ENCODE peak calls at places on chromosome 21, in five cellular contexts. One of them, this sample, is unnamed.

GRCh38 chr21:18801468-18801867 is 397.9 kb upstream of the TMPRSS15 start:
- DNase-seq in HCT116: no peak
- DNase-seq in HepG2: no peak
- DNase-seq in K562: no peak
- DNase-seq in H1: no peak
- DNase-seq in this sample: no peak

GRCh38 chr21:29581393-29581792 is 282.7 kb downstream of the BACH1 start:
- DNase-seq in HCT116: no peak
- DNase-seq in HepG2: no peak
- DNase-seq in K562: no peak
- DNase-seq in H1: no peak
- DNase-seq in this sample: no peak

GRCh38 chr21:33771976-33772375 is 129.7 kb downstream of the ITSN1 start:
- DNase-seq in HCT116: no peak
- DNase-seq in HepG2: no peak
- DNase-seq in K562: no peak
- DNase-seq in H1: no peak
- DNase-seq in this sample: no peak

GRCh38 chr21:33069994-33070811 is at the start of gene OLIG1:
- DNase-seq in HCT116: no peak
- DNase-seq in HepG2: no peak
- DNase-seq in K562: no peak
- DNase-seq in H1: peak
- DNase-seq in this sample: peak

GRCh38 chr21:44681152-44681551 is 811 bp downstream of the KRTAP12-1 start:
- DNase-seq in HCT116: no peak
- DNase-seq in HepG2: no peak
- DNase-seq in K562: no peak
- DNase-seq in H1: no peak
- DNase-seq in this sample: no peak

GRCh38 chr21:14383596-14384210 is 757 bp upstream of the HSPA13 start:
- DNase-seq in HCT116: no peak
- DNase-seq in HepG2: no peak
- DNase-seq in K562: no peak
- DNase-seq in H1: no peak
- DNase-seq in this sample: peak

GRCh38 chr21:33121715-33122475 is 52.0 kb downstream of the OLIG1 start:
- DNase-seq in HCT116: peak
- DNase-seq in HepG2: no peak
- DNase-seq in K562: peak
- DNase-seq in H1: no peak
- DNase-seq in this sample: no peak

GRCh38 chr21:37460196-37460595 is 93.6 kb downstream of the DYRK1A start:
- DNase-seq in HCT116: no peak
- DNase-seq in HepG2: no peak
- DNase-seq in K562: peak
- DNase-seq in H1: no peak
- DNase-seq in this sample: peak

GRCh38 chr21:40404319-40404906 is 442.5 kb downstream of the DSCAM start:
- DNase-seq in HCT116: no peak
- DNase-seq in HepG2: no peak
- DNase-seq in K562: no peak
- DNase-seq in H1: no peak
- DNase-seq in this sample: no peak

GRCh38 chr21:14545906-14546480 is at the start of gene SAMSN1:
- DNase-seq in HCT116: no peak
- DNase-seq in HepG2: no peak
- DNase-seq in K562: peak
- DNase-seq in H1: no peak
- DNase-seq in this sample: no peak

GRCh38 chr21:17455028-17455353 is 57.9 kb upstream of the CXADR start:
- DNase-seq in HCT116: no peak
- DNase-seq in HepG2: no peak
- DNase-seq in K562: no peak
- DNase-seq in H1: no peak
- DNase-seq in this sample: no peak

GRCh38 chr21:18725653-18726052 is 322.1 kb upstream of the TMPRSS15 start:
- DNase-seq in HCT116: no peak
- DNase-seq in HepG2: no peak
- DNase-seq in K562: no peak
- DNase-seq in H1: no peak
- DNase-seq in this sample: peak

GRCh38 chr21:33078907-33079582 is 9.1 kb downstream of the OLIG1 start:
- DNase-seq in HCT116: peak
- DNase-seq in HepG2: peak
- DNase-seq in K562: peak
- DNase-seq in H1: no peak
- DNase-seq in this sample: no peak

GRCh38 chr21:21200939-21201610 is 202.9 kb downstream of the NCAM2 start:
- DNase-seq in HCT116: no peak
- DNase-seq in HepG2: no peak
- DNase-seq in K562: no peak
- DNase-seq in H1: no peak
- DNase-seq in this sample: no peak

GRCh38 chr21:18384771-18385170 is 18.8 kb downstream of the TMPRSS15 start:
- DNase-seq in HCT116: no peak
- DNase-seq in HepG2: no peak
- DNase-seq in K562: peak
- DNase-seq in H1: no peak
- DNase-seq in this sample: peak

GRCh38 chr21:44982558-44983244 is 42.9 kb downstream of the SLX9 start:
- DNase-seq in HCT116: no peak
- DNase-seq in HepG2: peak
- DNase-seq in K562: no peak
- DNase-seq in H1: no peak
- DNase-seq in this sample: no peak

GRCh38 chr21:15659768-15660423 is 69.9 kb upstream of the USP25 start:
- DNase-seq in HCT116: no peak
- DNase-seq in HepG2: peak
- DNase-seq in K562: no peak
- DNase-seq in H1: no peak
- DNase-seq in this sample: no peak

GRCh38 chr21:28770867-28771661 is 221.6 kb downstream of the LTN1 start:
- DNase-seq in HCT116: no peak
- DNase-seq in HepG2: no peak
- DNase-seq in K562: no peak
- DNase-seq in H1: no peak
- DNase-seq in this sample: no peak

GRCh38 chr21:39182484-39183271 is 573 bp downstream of the PSMG1 start:
- DNase-seq in HCT116: no peak
- DNase-seq in HepG2: no peak
- DNase-seq in K562: no peak
- DNase-seq in H1: no peak
- DNase-seq in this sample: no peak

GRCh38 chr21:44907966-44908364 is 12.7 kb downstream of the ITGB2 start:
- DNase-seq in HCT116: no peak
- DNase-seq in HepG2: no peak
- DNase-seq in K562: no peak
- DNase-seq in H1: no peak
- DNase-seq in this sample: no peak

GRCh38 chr21:36988536-36988935 is 18.0 kb upstream of the RIPPLY3 start:
- DNase-seq in HCT116: no peak
- DNase-seq in HepG2: no peak
- DNase-seq in K562: no peak
- DNase-seq in H1: no peak
- DNase-seq in this sample: no peak

GRCh38 chr21:43194303-43195130 is 25.7 kb downstream of the CRYAA start:
- DNase-seq in HCT116: no peak
- DNase-seq in HepG2: peak
- DNase-seq in K562: no peak
- DNase-seq in H1: no peak
- DNase-seq in this sample: no peak

GRCh38 chr21:29299046-29299905 is 554 bp downstream of the BACH1 start:
- DNase-seq in HCT116: no peak
- DNase-seq in HepG2: peak
- DNase-seq in K562: peak
- DNase-seq in H1: no peak
- DNase-seq in this sample: no peak

GRCh38 chr21:17128132-17128531 is 384.7 kb upstream of the CXADR start:
- DNase-seq in HCT116: no peak
- DNase-seq in HepG2: no peak
- DNase-seq in K562: no peak
- DNase-seq in H1: no peak
- DNase-seq in this sample: no peak

GRCh38 chr21:19523731-19524130 is 1120.1 kb upstream of the TMPRSS15 start:
- DNase-seq in HCT116: no peak
- DNase-seq in HepG2: no peak
- DNase-seq in K562: no peak
- DNase-seq in H1: no peak
- DNase-seq in this sample: no peak

GRCh38 chr21:44006017-44006624 is 6.0 kb upstream of the TRAPPC10 start:
- DNase-seq in HCT116: no peak
- DNase-seq in HepG2: no peak
- DNase-seq in K562: no peak
- DNase-seq in H1: no peak
- DNase-seq in this sample: no peak

GRCh38 chr21:39088831-39089380 is 94.3 kb downstream of the PSMG1 start:
- DNase-seq in HCT116: no peak
- DNase-seq in HepG2: peak
- DNase-seq in K562: peak
- DNase-seq in H1: no peak
- DNase-seq in this sample: no peak

GRCh38 chr21:39804264-39804663 is 59.3 kb downstream of the IGSF5 start:
- DNase-seq in HCT116: no peak
- DNase-seq in HepG2: no peak
- DNase-seq in K562: no peak
- DNase-seq in H1: no peak
- DNase-seq in this sample: no peak

GRCh38 chr21:37073417-37074194 is 552 bp downstream of the TTC3 start:
- DNase-seq in HCT116: no peak
- DNase-seq in HepG2: no peak
- DNase-seq in K562: peak
- DNase-seq in H1: peak
- DNase-seq in this sample: no peak

GRCh38 chr21:25385912-25386474 is 221.3 kb downstream of the MRPL39 start:
- DNase-seq in HCT116: peak
- DNase-seq in HepG2: peak
- DNase-seq in K562: peak
- DNase-seq in H1: no peak
- DNase-seq in this sample: peak

GRCh38 chr21:44723177-44724131 is 12.1 kb upstream of the TSPEAR start:
- DNase-seq in HCT116: no peak
- DNase-seq in HepG2: no peak
- DNase-seq in K562: no peak
- DNase-seq in H1: peak
- DNase-seq in this sample: no peak

GRCh38 chr21:38989745-38990423 is 184.2 kb downstream of the ETS2 start:
- DNase-seq in HCT116: no peak
- DNase-seq in HepG2: peak
- DNase-seq in K562: no peak
- DNase-seq in H1: no peak
- DNase-seq in this sample: no peak

GRCh38 chr21:35215870-35216269 is 166.8 kb upstream of the RUNX1 start:
- DNase-seq in HCT116: no peak
- DNase-seq in HepG2: no peak
- DNase-seq in K562: no peak
- DNase-seq in H1: no peak
- DNase-seq in this sample: no peak

GRCh38 chr21:35216966-35217365 is 167.9 kb upstream of the RUNX1 start:
- DNase-seq in HCT116: no peak
- DNase-seq in HepG2: no peak
- DNase-seq in K562: no peak
- DNase-seq in H1: no peak
- DNase-seq in this sample: no peak

GRCh38 chr21:35219719-35220118 is 170.6 kb upstream of the RUNX1 start:
- DNase-seq in HCT116: no peak
- DNase-seq in HepG2: no peak
- DNase-seq in K562: no peak
- DNase-seq in H1: no peak
- DNase-seq in this sample: no peak

GRCh38 chr21:35219291-35219690 is 170.2 kb upstream of the RUNX1 start:
- DNase-seq in HCT116: no peak
- DNase-seq in HepG2: no peak
- DNase-seq in K562: no peak
- DNase-seq in H1: no peak
- DNase-seq in this sample: no peak

DNA sequence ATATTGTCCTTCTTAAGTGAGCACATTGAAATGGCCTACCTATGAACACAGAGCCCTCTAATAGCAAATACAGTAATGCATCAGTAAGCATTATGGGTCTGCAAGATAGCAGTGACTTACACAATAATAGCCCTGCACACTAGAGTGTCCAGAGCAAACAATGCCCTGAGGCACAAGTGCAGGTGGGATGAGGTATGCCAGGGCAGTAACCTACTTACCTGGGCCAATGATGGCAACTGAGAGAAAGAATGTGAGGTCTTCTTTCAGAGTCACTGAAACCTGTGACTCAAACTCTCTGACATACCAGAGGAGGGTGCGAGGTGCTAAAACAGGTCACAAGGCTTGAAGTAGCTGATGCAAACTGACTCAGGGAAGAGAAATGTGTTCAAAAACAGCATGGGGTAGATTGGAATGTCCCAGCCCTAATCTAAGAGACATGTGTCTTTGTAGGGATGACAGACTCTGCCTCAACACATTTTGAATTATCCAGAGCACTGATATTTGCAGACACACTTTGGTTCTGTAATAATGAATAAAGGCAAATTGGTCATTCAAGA is 168.5 kb upstream of the RUNX1 start:
- DNase-seq in HCT116: peak
- DNase-seq in HepG2: peak
- DNase-seq in K562: no peak
- DNase-seq in H1: no peak
- DNase-seq in this sample: peak
- TF ChIP-seq YY1 in HCT116: no peak
- TF ChIP-seq YY1 in HepG2: no peak
- TF ChIP-seq YY1 in K562: no peak
- TF ChIP-seq YY1 in H1: no peak
- TF ChIP-seq YY1 in this sample: no peak

GRCh38 chr21:41726630-41726969 is 40.3 kb downstream of the RIPK4 start:
- DNase-seq in HCT116: no peak
- DNase-seq in HepG2: no peak
- DNase-seq in K562: no peak
- DNase-seq in H1: no peak
- DNase-seq in this sample: no peak
- H3K9ac ChIP-seq in HCT116: peak
- H3K9ac ChIP-seq in HepG2: peak
- H3K9ac ChIP-seq in K562: no peak
- H3K9ac ChIP-seq in H1: no peak
- H3K9ac ChIP-seq in this sample: no peak

GRCh38 chr21:31248598-31248997 is 95.5 kb downstream of the TIAM1 start:
- DNase-seq in HCT116: no peak
- DNase-seq in HepG2: no peak
- DNase-seq in K562: no peak
- DNase-seq in H1: no peak
- DNase-seq in this sample: peak
- TF ChIP-seq YY1 in HCT116: no peak
- TF ChIP-seq YY1 in HepG2: no peak
- TF ChIP-seq YY1 in K562: no peak
- TF ChIP-seq YY1 in H1: no peak
- TF ChIP-seq YY1 in this sample: no peak

GRCh38 chr21:34881894-34882371 is 167.2 kb downstream of the RUNX1 start:
- DNase-seq in HCT116: no peak
- DNase-seq in HepG2: no peak
- DNase-seq in K562: no peak
- DNase-seq in H1: no peak
- DNase-seq in this sample: no peak
- H3K9ac ChIP-seq in HCT116: peak
- H3K9ac ChIP-seq in HepG2: no peak
- H3K9ac ChIP-seq in K562: no peak
- H3K9ac ChIP-seq in H1: no peak
- H3K9ac ChIP-seq in this sample: no peak

GRCh38 chr21:46325073-46325912 is 1.3 kb downstream of the PCNT start:
- DNase-seq in HCT116: peak
- DNase-seq in HepG2: peak
- DNase-seq in K562: peak
- DNase-seq in H1: peak
- DNase-seq in this sample: peak
- TF ChIP-seq YY1 in HCT116: no peak
- TF ChIP-seq YY1 in HepG2: peak
- TF ChIP-seq YY1 in K562: peak
- TF ChIP-seq YY1 in H1: no peak
- TF ChIP-seq YY1 in this sample: no peak